ENCODE peak calls at places on chromosomes 13 and 19, in eight cellular contexts. C, M, O, V, X, U, I and K are unnamed samples.

GRCh38 chr19:47225746-47226425 is 5.1 kb downstream of the BBC3 start:
- DNase-seq in C (no peak), M (peak; percentile 86), O (no peak), V (peak; percentile 90), X (peak; percentile 92), U (peak; percentile 89), I (peak; percentile 80), K (peak; percentile 82)

GRCh38 chr13:41454170-41454569 is 3.2 kb upstream of the RGCC start:
- DNase-seq in C (no peak), M (no peak), O (no peak), V (no peak), X (no peak), U (no peak), I (no peak), K (no peak)

GRCh38 chr13:113888701-113889330 is 24.9 kb upstream of the GAS6 start:
- DNase-seq in C (no peak), M (no peak), O (no peak), V (no peak), X (no peak), U (no peak), I (no peak), K (no peak)

GRCh38 chr13:59790626-59791025 is 373.1 kb downstream of the DIAPH3 start:
- DNase-seq in C (no peak), M (no peak), O (no peak), V (no peak), X (no peak), U (no peak), I (no peak), K (no peak)

GRCh38 chr13:114212096-114212495 is 22.6 kb upstream of the CDC16 start:
- DNase-seq in C (no peak), M (no peak), O (no peak), V (no peak), X (no peak), U (no peak), I (no peak), K (peak; percentile 32)

GRCh38 chr13:113927661-113928581 is 46.0 kb downstream of the C13orf46 start:
- DNase-seq in C (peak; percentile 99), M (peak; percentile 95), O (peak; percentile 42), V (peak; percentile 74), X (peak; percentile 25), U (peak; percentile 61), I (peak; percentile 79), K (peak; percentile 81)

GRCh38 chr13:52377898-52378297 is 28.1 kb downstream of the THSD1 start:
- DNase-seq in C (no peak), M (no peak), O (no peak), V (no peak), X (no peak), U (no peak), I (no peak), K (no peak)

GRCh38 chr13:46728777-46729176 is 68.2 kb downstream of the ESD start:
- DNase-seq in C (no peak), M (no peak), O (no peak), V (no peak), X (no peak), U (no peak), I (no peak), K (peak; percentile 29)

GRCh38 chr19:44149776-44150175 is 8.4 kb downstream of the ZNF234 start:
- DNase-seq in C (no peak), M (no peak), O (no peak), V (no peak), X (no peak), U (no peak), I (no peak), K (no peak)

GRCh38 chr13:69324109-69324886 is 783.3 kb upstream of the ATXN8OS start:
- DNase-seq in C (no peak), M (no peak), O (no peak), V (no peak), X (no peak), U (no peak), I (no peak), K (peak; percentile 37)

GRCh38 chr19:54315956-54316355 is 3.0 kb upstream of the LILRA5 start:
- DNase-seq in C (no peak), M (no peak), O (no peak), V (peak; percentile 57), X (no peak), U (no peak), I (no peak), K (no peak)

GRCh38 chr13:66489586-66489985 is 740.5 kb downstream of the PCDH9 start:
- DNase-seq in C (no peak), M (no peak), O (no peak), V (no peak), X (no peak), U (no peak), I (no peak), K (no peak)

GRCh38 chr13:99396446-99396845 is 89.2 kb upstream of the GPR183 start:
- DNase-seq in C (no peak), M (no peak), O (no peak), V (no peak), X (no peak), U (no peak), I (no peak), K (no peak)

GRCh38 chr13:99376132-99376531 is 68.9 kb upstream of the GPR183 start:
- DNase-seq in C (no peak), M (no peak), O (no peak), V (peak; percentile 70), X (no peak), U (peak; percentile 36), I (peak; percentile 35), K (no peak)

GRCh38 chr13:113116206-113116800 is 6.3 kb upstream of the F10 start:
- DNase-seq in C (no peak), M (no peak), O (no peak), V (peak; percentile 43), X (no peak), U (no peak), I (no peak), K (no peak)

GRCh38 chr13:111911754-111912452 is 155.0 kb upstream of the SOX1 start:
- DNase-seq in C (no peak), M (peak; percentile 7), O (no peak), V (peak; percentile 33), X (no peak), U (no peak), I (no peak), K (no peak)

GRCh38 chr19:14089662-14090508 is 666 bp downstream of the SAMD1 start:
- DNase-seq in C (no peak), M (no peak), O (no peak), V (no peak), X (no peak), U (peak; percentile 67), I (no peak), K (peak; percentile 79)

DNA sequence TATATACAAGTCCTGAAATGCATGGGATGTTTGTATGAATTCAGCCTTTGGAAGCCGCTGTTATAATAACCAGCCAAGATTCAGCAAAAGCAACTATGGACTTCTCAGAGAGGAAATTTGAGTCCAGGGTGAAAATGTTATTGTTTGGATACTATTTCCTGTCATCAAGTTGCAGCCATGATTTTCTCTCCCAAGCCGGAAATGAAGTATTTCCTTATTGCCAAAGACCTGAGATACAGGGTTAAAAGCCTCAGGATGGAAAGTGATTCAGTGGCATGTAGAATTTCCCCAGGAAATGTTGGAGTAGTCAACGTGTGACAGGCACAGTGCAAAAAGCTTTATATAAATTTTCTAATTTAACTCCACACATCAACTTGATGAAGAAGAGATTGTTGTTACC is 133.8 kb downstream of the IRS2 start:
- DNase-seq in C (no peak), M (no peak), O (no peak), V (no peak), X (no peak), U (no peak), I (no peak), K (peak; percentile 80)
- TF ChIP-seq CTCF in C (no peak), M (no peak), O (no peak), V (no peak), X (no peak), U (no peak), I (no peak), K (no peak)

GRCh38 chr19:50796634-50797428 is 6.6 kb downstream of the ACP4 start:
- DNase-seq in C (no peak), M (no peak), O (no peak), V (no peak), X (no peak), U (no peak), I (no peak), K (no peak)

GRCh38 chr19:50798116-50798942 is 8.1 kb downstream of the ACP4 start:
- DNase-seq in C (no peak), M (no peak), O (no peak), V (no peak), X (no peak), U (no peak), I (no peak), K (no peak)

GRCh38 chr19:50801107-50801506 is 10.9 kb downstream of the ACP4 start:
- DNase-seq in C (no peak), M (no peak), O (no peak), V (no peak), X (no peak), U (no peak), I (no peak), K (no peak)

GRCh38 chr19:50797429-50798115 is 7.4 kb downstream of the ACP4 start:
- DNase-seq in C (no peak), M (no peak), O (no peak), V (no peak), X (no peak), U (no peak), I (no peak), K (no peak)

DNA sequence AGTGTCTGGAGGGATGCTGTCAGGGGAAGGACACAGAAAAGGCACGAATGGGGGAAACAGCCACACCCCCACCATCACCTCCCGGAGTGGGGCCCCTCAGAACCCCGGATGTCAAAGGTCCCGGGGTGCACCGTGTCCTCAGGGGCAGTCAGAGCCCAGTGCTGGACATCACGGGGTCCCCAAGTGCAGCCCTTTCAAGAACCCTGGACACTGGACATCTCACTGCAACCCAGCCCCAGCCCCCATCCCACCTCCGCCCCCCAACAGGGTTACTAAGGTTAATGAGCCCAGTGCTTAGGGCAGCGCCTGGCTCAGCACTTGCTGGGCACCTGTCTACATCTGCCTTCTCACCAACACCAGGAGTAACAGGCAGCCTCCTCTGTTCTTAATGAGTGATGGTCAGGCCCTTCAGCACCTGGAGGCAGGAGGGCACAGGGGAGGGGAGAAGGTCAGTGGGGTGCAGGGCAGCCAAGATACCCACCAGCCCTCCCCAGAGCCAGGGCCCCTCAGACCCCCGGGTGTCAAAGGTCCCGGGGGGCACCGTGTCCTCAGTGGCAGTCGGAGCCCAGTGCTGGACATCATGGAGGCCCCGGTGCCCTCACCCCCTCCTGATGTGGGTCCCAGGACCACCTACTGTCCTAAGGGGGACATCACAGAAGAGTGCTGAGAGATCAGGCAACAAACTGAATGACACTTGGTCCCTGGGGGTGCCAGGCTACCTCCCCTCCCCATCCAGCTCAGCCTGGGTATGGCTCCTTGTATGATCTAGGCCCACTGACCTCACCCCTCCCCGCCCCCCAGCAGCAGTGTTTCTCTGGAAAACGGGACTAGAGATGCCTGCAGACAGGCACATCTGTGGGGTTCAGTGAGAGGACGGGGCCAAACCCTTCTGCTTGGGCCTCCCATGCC is 9.0 kb downstream of the ACP4 start:
- DNase-seq in C (no peak), M (no peak), O (no peak), V (no peak), X (no peak), U (no peak), I (no peak), K (no peak)
- H3K4me3 ChIP-seq in C (no peak overlapping the region), M (no peak overlapping the region), O (no peak overlapping the region), V (no peak overlapping the region), X (no peak overlapping the region), U (no peak overlapping the region), I (no peak overlapping the region), K (no peak overlapping the region)

GRCh38 chr19:708154-709141 is at the start of gene PALM:
- DNase-seq in C (no peak), M (no peak), O (no peak), V (no peak), X (no peak), U (peak; percentile 48), I (no peak), K (no peak)
- TF ChIP-seq CTCF in C (no peak), M (no peak), O (peak; percentile 8), V (no peak), X (peak; percentile 46), U (peak; percentile 38), I (no peak), K (no peak)

GRCh38 chr13:105139380-105140285 is 1395.8 kb downstream of the EFNB2 start:
- DNase-seq in C (no peak), M (peak; percentile 18), O (no peak), V (no peak), X (peak; percentile 63), U (peak; percentile 41), I (peak; percentile 22), K (no peak)
- H3K4me3 ChIP-seq in C (peak overlapping the region; percentile 19), M (peak overlapping the region; percentile 42), O (peak overlapping the region; percentile 13), V (peak overlapping the region; percentile 69), X (peak overlapping the region; percentile 44), U (peak overlapping the region; percentile 32), I (no peak overlapping the region), K (no peak overlapping the region)